ENCODE peak calls at places on chromosomes 12 and 14, in six cellular contexts. M is glutamatergic neuron, N is heart right ventricle, J is ovary, C is transverse colon, B is dorsolateral prefrontal cortex. Y is an unnamed sample.

GRCh38 chr12:52884526-52885293 is 20.2 kb downstream of the KRT8 start:
- DNase-seq in M (peak; percentile 91), N (peak; percentile 82), J (peak; percentile 47), C (peak; percentile 87), B (peak; percentile 79), Y (peak; percentile 85)

GRCh38 chr14:30610719-30611388 is 11.3 kb upstream of the SCFD1 start:
- DNase-seq in M (no peak), N (no peak), J (no peak), C (peak; percentile 74), B (peak; percentile 56), Y (peak; percentile 66)

GRCh38 chr14:96501746-96502620 is at the start of gene PAPOLA:
- DNase-seq in M (peak; percentile 94), N (peak; percentile 95), J (peak; percentile 93), C (peak; percentile 96), B (peak; percentile 95), Y (peak; percentile 94)

GRCh38 chr12:15173142-15173541 is 48.1 kb downstream of the RERG start:
- DNase-seq in M (no peak), N (no peak), J (no peak), C (no peak), B (no peak), Y (no peak)

GRCh38 chr14:37253905-37254304 is 56.2 kb downstream of the MIPOL1 start:
- DNase-seq in M (no peak), N (no peak), J (no peak), C (no peak), B (no peak), Y (peak; percentile 55)

GRCh38 chr12:83826112-83826511 is 1086.5 kb downstream of the SLC6A15 start:
- DNase-seq in M (peak; percentile 79), N (no peak), J (no peak), C (no peak), B (peak; percentile 45), Y (peak; percentile 65)

GRCh38 chr12:130705174-130705880 is 10.8 kb downstream of the RIMBP2 start:
- DNase-seq in M (no peak), N (no peak), J (no peak), C (no peak), B (no peak), Y (no peak)

GRCh38 chr12:86801439-86801838 is 545.2 kb upstream of the MGAT4C start:
- DNase-seq in M (no peak), N (no peak), J (no peak), C (no peak), B (no peak), Y (no peak)

GRCh38 chr14:81464253-81465001 is 64.3 kb upstream of the STON2 start:
- DNase-seq in M (no peak), N (no peak), J (peak; percentile 23), C (peak; percentile 54), B (no peak), Y (peak; percentile 65)

GRCh38 chr14:101567252-101567651 is 6.0 kb downstream of the DIO3 start:
- DNase-seq in M (no peak), N (no peak), J (no peak), C (no peak), B (no peak), Y (no peak)

GRCh38 chr14:105878554-105878953 is 352.2 kb downstream of the TMEM121 start:
- DNase-seq in M (no peak), N (peak; percentile 2), J (peak; percentile 4), C (no peak), B (no peak), Y (no peak)

GRCh38 chr14:66910306-66910705 is 278.9 kb upstream of the GARIN2 start:
- DNase-seq in M (no peak), N (no peak), J (no peak), C (no peak), B (no peak), Y (no peak)

GRCh38 chr12:123115409-123116111 is 35.3 kb downstream of the PITPNM2 start:
- DNase-seq in M (no peak), N (no peak), J (peak; percentile 82), C (peak; percentile 39), B (peak; percentile 50), Y (no peak)

GRCh38 chr12:46711756-46712155 is 114.0 kb downstream of the SLC38A4 start:
- DNase-seq in M (no peak), N (no peak), J (no peak), C (no peak), B (no peak), Y (no peak)

GRCh38 chr12:109619002-109619604 is 45.5 kb downstream of the MVK start:
- DNase-seq in M (no peak), N (no peak), J (no peak), C (no peak), B (no peak), Y (no peak)

GRCh38 chr14:97120204-97121120 is 323.3 kb downstream of the VRK1 start:
- DNase-seq in M (no peak), N (no peak), J (no peak), C (no peak), B (no peak), Y (no peak)

GRCh38 chr12:13573698-13574321 is 377.3 kb downstream of the EMP1 start:
- DNase-seq in M (no peak), N (no peak), J (no peak), C (no peak), B (no peak), Y (peak; percentile 7)

GRCh38 chr14:96727490-96727889 is 69.7 kb upstream of the VRK1 start:
- DNase-seq in M (no peak), N (no peak), J (no peak), C (no peak), B (no peak), Y (no peak)

GRCh38 chr12:43444940-43445564 is 107.0 kb downstream of the ADAMTS20 start:
- DNase-seq in M (peak; percentile 68), N (no peak), J (no peak), C (peak; percentile 17), B (peak; percentile 40), Y (peak; percentile 68)

GRCh38 chr14:94691658-94692029 is 78.3 kb downstream of the GSC start:
- DNase-seq in M (no peak), N (no peak), J (no peak), C (no peak), B (no peak), Y (no peak)

GRCh38 chr14:25049559-25050493 is at the start of gene STXBP6:
- DNase-seq in M (peak; percentile 73), N (peak; percentile 83), J (peak; percentile 37), C (peak; percentile 78), B (peak; percentile 67), Y (peak; percentile 73)

GRCh38 chr12:56202838-56203237 is 13.6 kb upstream of the SMARCC2 start:
- DNase-seq in M (no peak), N (no peak), J (no peak), C (no peak), B (no peak), Y (no peak)

GRCh38 chr12:56204275-56204674 is 15.0 kb upstream of the SMARCC2 start:
- DNase-seq in M (no peak), N (no peak), J (no peak), C (no peak), B (no peak), Y (no peak)

GRCh38 chr12:56208014-56208413 is 13.7 kb downstream of the RNF41 start:
- DNase-seq in M (no peak), N (no peak), J (no peak), C (no peak), B (no peak), Y (no peak)

GRCh38 chr12:56205445-56205844 is 16.2 kb upstream of the SMARCC2 start:
- DNase-seq in M (no peak), N (no peak), J (no peak), C (no peak), B (no peak), Y (no peak)

DNA sequence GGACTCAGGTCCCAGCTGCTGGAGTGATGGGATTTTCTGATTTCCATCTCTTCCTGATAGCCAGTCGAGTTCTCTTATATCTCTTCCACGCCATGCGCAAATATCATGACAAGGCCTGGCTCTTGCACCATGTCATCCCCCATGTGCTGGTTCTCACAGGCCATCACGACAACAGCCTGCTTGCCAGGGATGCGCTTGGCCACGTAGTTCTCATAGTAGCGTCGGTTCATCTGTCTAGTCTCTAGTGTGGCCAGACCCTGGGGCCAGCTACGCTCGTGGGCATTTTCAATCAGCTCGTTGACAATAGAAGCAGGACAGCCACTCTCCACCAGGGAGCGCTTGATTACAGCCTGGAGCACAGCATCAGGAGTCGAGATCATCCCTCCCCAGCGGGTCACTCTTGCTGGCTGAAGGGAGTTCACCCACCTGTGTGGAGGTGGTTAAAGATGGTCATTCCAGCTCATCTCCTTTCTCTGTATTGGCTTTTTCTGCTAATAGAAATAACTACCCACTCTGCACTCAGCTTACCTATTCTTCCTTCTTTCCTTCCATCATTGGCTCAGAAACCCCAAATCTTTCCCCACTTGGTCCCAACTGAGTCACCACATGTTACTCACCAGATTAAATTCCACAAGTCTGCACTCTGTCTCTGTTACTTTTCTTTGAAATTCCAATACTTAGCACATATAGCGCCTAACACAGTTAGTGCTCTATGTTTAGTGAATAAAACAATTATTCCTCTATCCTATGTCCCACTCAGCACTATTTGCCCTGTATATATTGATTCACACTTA is 15.2 kb downstream of the RNF41 start:
- DNase-seq in M (peak; percentile 76), N (peak; percentile 24), J (peak; percentile 31), C (peak; percentile 65), B (peak; percentile 52), Y (peak; percentile 58)
- TF ChIP-seq CTCF in M (peak; percentile 47), N (peak; percentile 58), J (no peak), C (peak; percentile 59), B (peak; percentile 49), Y (peak; percentile 62)

DNA sequence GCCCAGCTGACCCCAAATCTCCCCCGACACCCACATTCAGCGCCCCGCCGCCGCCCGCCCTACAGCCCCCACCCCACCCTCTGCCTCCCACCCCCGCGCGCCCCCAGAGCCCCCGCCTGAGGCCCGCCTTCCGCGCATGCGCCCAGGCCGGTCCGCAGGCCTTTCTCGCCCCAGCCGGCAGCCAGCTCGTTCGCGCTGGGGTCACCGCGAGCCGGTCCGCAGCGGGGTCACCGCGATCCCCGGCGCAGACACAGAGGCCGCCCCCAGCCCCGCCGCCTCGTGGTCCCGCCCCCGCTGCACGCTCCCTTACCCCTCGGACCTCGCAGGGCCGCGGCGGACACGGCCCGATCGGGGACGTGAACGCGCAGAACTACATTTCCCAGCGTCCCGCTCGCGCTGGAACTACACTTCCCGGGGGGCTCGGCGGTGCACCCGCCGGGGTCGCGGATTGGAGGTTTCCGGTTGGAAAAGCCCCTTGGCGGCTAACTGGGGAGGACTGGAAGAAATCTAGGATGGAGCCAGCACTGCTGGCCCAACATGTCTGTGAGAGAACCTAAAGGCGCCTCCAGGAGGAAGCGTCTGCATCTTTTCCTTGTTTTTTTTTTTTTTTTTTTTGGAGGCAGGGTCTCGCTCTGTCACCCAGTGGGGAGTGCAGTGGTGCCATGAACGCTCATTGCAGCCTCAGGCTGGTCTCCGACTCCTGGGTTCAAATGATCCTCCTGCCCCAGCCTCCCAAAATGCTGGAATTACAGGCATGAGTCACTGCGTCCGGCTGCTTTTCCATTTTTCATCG is at the start of gene ZNF605:
- DNase-seq in M (peak; percentile 93), N (peak; percentile 91), J (peak; percentile 87), C (peak; percentile 87), B (peak; percentile 87), Y (peak; percentile 95)
- TF ChIP-seq CTCF in M (no peak), N (no peak), J (no peak), C (no peak), B (no peak), Y (no peak)

GRCh38 chr12:3076730-3077571 is at the start of gene TSPAN9:
- DNase-seq in M (peak; percentile 84), N (peak; percentile 84), J (peak; percentile 71), C (peak; percentile 76), B (peak; percentile 36), Y (peak; percentile 71)
- TF ChIP-seq CTCF in M (no peak), N (no peak), J (no peak), C (no peak), B (peak; percentile 9), Y (no peak)

DNA sequence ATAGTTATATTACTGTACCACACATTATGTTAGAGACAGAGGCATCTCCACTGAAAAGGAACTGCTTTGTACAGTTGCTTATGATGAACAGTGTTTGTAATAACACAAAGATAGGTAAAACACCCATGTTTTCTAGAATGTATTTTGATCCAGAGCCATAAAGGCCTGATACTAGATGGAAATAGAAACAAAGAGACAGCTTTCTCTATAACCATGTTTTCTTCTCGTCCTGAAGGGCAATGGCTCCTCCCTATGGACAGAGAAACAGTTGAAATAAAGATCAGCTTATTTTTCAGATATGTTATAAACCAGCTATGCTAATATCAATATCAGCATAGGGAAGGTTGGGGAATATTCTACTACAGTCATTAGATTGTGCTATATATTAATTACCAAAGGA is 109.2 kb downstream of the ATXN7L3B start:
- DNase-seq in M (no peak), N (no peak), J (no peak), C (no peak), B (no peak), Y (peak; percentile 58)
- TF ChIP-seq CTCF in M (no peak), N (no peak), J (no peak), C (no peak), B (peak; percentile 65), Y (no peak)

Y was measured in Calu3.